ENCODE peak calls at places on chromosomes 11 and 22, in eight cellular contexts. One of them, this sample, is unnamed.

GRCh38 chr11:12693075-12693473 is 18.9 kb downstream of the TEAD1 start:
- DNase-seq in left ventricle myocardium inferior: no peak
- DNase-seq in activated naive CD8-positive, alpha-beta T cell treated with anti-CD3 and anti-CD28 coated beads for 36 hours: no peak
- DNase-seq in cardiac fibroblast: peak; percentile 63
- DNase-seq in lower leg skin: no peak
- DNase-seq in activated CD4-positive, alpha-beta T cell treated with anti-CD3 and anti-CD28 coated beads for 48 hours: no peak
- DNase-seq in thoracic aorta: no peak
- DNase-seq in activated gamma-delta T cell: no peak
- DNase-seq in this sample: peak; percentile 83

GRCh38 chr11:17410606-17411379 is 22.3 kb upstream of the KCNJ11 start:
- DNase-seq in left ventricle myocardium inferior: no peak
- DNase-seq in activated CD4-positive, alpha-beta T cell treated with anti-CD3 and anti-CD28 coated beads for 48 hours: no peak
- DNase-seq in cardiac fibroblast: no peak
- DNase-seq in lower leg skin: no peak
- DNase-seq in activated gamma-delta T cell: no peak
- DNase-seq in thoracic aorta: no peak
- DNase-seq in activated naive CD8-positive, alpha-beta T cell treated with anti-CD3 and anti-CD28 coated beads for 36 hours: no peak
- DNase-seq in this sample: no peak

GRCh38 chr22:45413368-45414211 is at the start of the genes RIBC2 and SMC1B:
- DNase-seq in lower leg skin: peak; percentile 93
- DNase-seq in left ventricle myocardium inferior: peak; percentile 75
- DNase-seq in cardiac fibroblast: peak; percentile 79
- DNase-seq in activated naive CD8-positive, alpha-beta T cell treated with anti-CD3 and anti-CD28 coated beads for 36 hours: peak; percentile 90
- DNase-seq in activated gamma-delta T cell: peak; percentile 56
- DNase-seq in activated CD4-positive, alpha-beta T cell treated with anti-CD3 and anti-CD28 coated beads for 48 hours: peak; percentile 94
- DNase-seq in thoracic aorta: no peak
- DNase-seq in this sample: peak; percentile 79

GRCh38 chr22:32020117-32020516 is 22.9 kb upstream of the SLC5A1 start:
- DNase-seq in left ventricle myocardium inferior: no peak
- DNase-seq in lower leg skin: no peak
- DNase-seq in activated CD4-positive, alpha-beta T cell treated with anti-CD3 and anti-CD28 coated beads for 48 hours: no peak
- DNase-seq in thoracic aorta: no peak
- DNase-seq in activated naive CD8-positive, alpha-beta T cell treated with anti-CD3 and anti-CD28 coated beads for 36 hours: no peak
- DNase-seq in cardiac fibroblast: peak; percentile 89
- DNase-seq in activated gamma-delta T cell: no peak
- DNase-seq in this sample: peak; percentile 82

GRCh38 chr22:23193420-23193819 is 13.1 kb downstream of the BCR start:
- DNase-seq in cardiac fibroblast: no peak
- DNase-seq in left ventricle myocardium inferior: no peak
- DNase-seq in thoracic aorta: no peak
- DNase-seq in lower leg skin: no peak
- DNase-seq in activated CD4-positive, alpha-beta T cell treated with anti-CD3 and anti-CD28 coated beads for 48 hours: no peak
- DNase-seq in activated naive CD8-positive, alpha-beta T cell treated with anti-CD3 and anti-CD28 coated beads for 36 hours: no peak
- DNase-seq in activated gamma-delta T cell: no peak
- DNase-seq in this sample: no peak

GRCh38 chr22:45009881-45010531 is at the start of gene PHF21B:
- DNase-seq in lower leg skin: no peak
- DNase-seq in thoracic aorta: no peak
- DNase-seq in activated CD4-positive, alpha-beta T cell treated with anti-CD3 and anti-CD28 coated beads for 48 hours: peak; percentile 48
- DNase-seq in cardiac fibroblast: peak; percentile 18
- DNase-seq in activated naive CD8-positive, alpha-beta T cell treated with anti-CD3 and anti-CD28 coated beads for 36 hours: peak; percentile 67
- DNase-seq in activated gamma-delta T cell: no peak
- DNase-seq in left ventricle myocardium inferior: peak; percentile 60
- DNase-seq in this sample: peak; percentile 11

GRCh38 chr22:44312766-44313165 is at the start of gene SHISAL1:
- DNase-seq in activated naive CD8-positive, alpha-beta T cell treated with anti-CD3 and anti-CD28 coated beads for 36 hours: no peak
- DNase-seq in left ventricle myocardium inferior: no peak
- DNase-seq in activated gamma-delta T cell: no peak
- DNase-seq in cardiac fibroblast: peak; percentile 22
- DNase-seq in activated CD4-positive, alpha-beta T cell treated with anti-CD3 and anti-CD28 coated beads for 48 hours: no peak
- DNase-seq in lower leg skin: no peak
- DNase-seq in thoracic aorta: no peak
- DNase-seq in this sample: peak; percentile 50

GRCh38 chr11:58024601-58025091 is 965 bp downstream of the OR9Q1 start:
- DNase-seq in activated CD4-positive, alpha-beta T cell treated with anti-CD3 and anti-CD28 coated beads for 48 hours: no peak
- DNase-seq in activated gamma-delta T cell: no peak
- DNase-seq in thoracic aorta: peak; percentile 15
- DNase-seq in lower leg skin: peak; percentile 91
- DNase-seq in left ventricle myocardium inferior: peak; percentile 82
- DNase-seq in activated naive CD8-positive, alpha-beta T cell treated with anti-CD3 and anti-CD28 coated beads for 36 hours: no peak
- DNase-seq in cardiac fibroblast: peak; percentile 61
- DNase-seq in this sample: peak; percentile 52

GRCh38 chr11:102576350-102576749 is 45.8 kb upstream of the MMP7 start:
- DNase-seq in cardiac fibroblast: no peak
- DNase-seq in left ventricle myocardium inferior: no peak
- DNase-seq in activated CD4-positive, alpha-beta T cell treated with anti-CD3 and anti-CD28 coated beads for 48 hours: no peak
- DNase-seq in activated gamma-delta T cell: no peak
- DNase-seq in thoracic aorta: no peak
- DNase-seq in lower leg skin: no peak
- DNase-seq in activated naive CD8-positive, alpha-beta T cell treated with anti-CD3 and anti-CD28 coated beads for 36 hours: no peak
- DNase-seq in this sample: no peak

GRCh38 chr22:49193901-49194465 is 633.7 kb downstream of the BRD1 start:
- DNase-seq in activated gamma-delta T cell: no peak
- DNase-seq in thoracic aorta: no peak
- DNase-seq in lower leg skin: no peak
- DNase-seq in activated naive CD8-positive, alpha-beta T cell treated with anti-CD3 and anti-CD28 coated beads for 36 hours: no peak
- DNase-seq in activated CD4-positive, alpha-beta T cell treated with anti-CD3 and anti-CD28 coated beads for 48 hours: no peak
- DNase-seq in cardiac fibroblast: no peak
- DNase-seq in left ventricle myocardium inferior: no peak
- DNase-seq in this sample: no peak

GRCh38 chr11:103594283-103594682 is 442.2 kb upstream of the DDI1 start:
- DNase-seq in cardiac fibroblast: no peak
- DNase-seq in left ventricle myocardium inferior: no peak
- DNase-seq in activated naive CD8-positive, alpha-beta T cell treated with anti-CD3 and anti-CD28 coated beads for 36 hours: no peak
- DNase-seq in thoracic aorta: no peak
- DNase-seq in lower leg skin: no peak
- DNase-seq in activated gamma-delta T cell: no peak
- DNase-seq in activated CD4-positive, alpha-beta T cell treated with anti-CD3 and anti-CD28 coated beads for 48 hours: no peak
- DNase-seq in this sample: no peak

GRCh38 chr22:50082961-50083461 is 2.2 kb downstream of the MLC1 start:
- DNase-seq in activated CD4-positive, alpha-beta T cell treated with anti-CD3 and anti-CD28 coated beads for 48 hours: no peak
- DNase-seq in activated gamma-delta T cell: no peak
- DNase-seq in activated naive CD8-positive, alpha-beta T cell treated with anti-CD3 and anti-CD28 coated beads for 36 hours: no peak
- DNase-seq in left ventricle myocardium inferior: no peak
- DNase-seq in thoracic aorta: no peak
- DNase-seq in lower leg skin: no peak
- DNase-seq in cardiac fibroblast: no peak
- DNase-seq in this sample: no peak